ENCODE peak calls at places on chromosomes 12 and 14, in five cellular contexts. J is thyroid gland, C is uterus, S is endodermal cell, A is tibial nerve. K is an unnamed sample.

GRCh38 chr14:87529081-87529480 is 463.9 kb downstream of the GALC start:
- DNase-seq in C (no peak), J (no peak), S (peak; percentile 73), A (no peak), K (no peak)

GRCh38 chr12:106226884-106227640 is 20.8 kb downstream of the CKAP4 start:
- DNase-seq in S (peak; percentile 79), C (peak; percentile 43), J (no peak), A (peak; percentile 57), K (no peak)

GRCh38 chr12:57248934-57249742 is 1.8 kb downstream of the STAC3 start:
- DNase-seq in S (no peak), C (no peak), J (no peak), A (no peak), K (no peak)

GRCh38 chr12:1644523-1645438 is 15.8 kb downstream of the WNT5B start:
- DNase-seq in J (peak; percentile 81), A (peak; percentile 73), C (peak; percentile 71), S (no peak), K (peak; percentile 92)

GRCh38 chr12:3882896-3883564 is 9.8 kb upstream of the PARP11 start:
- DNase-seq in C (no peak), S (no peak), A (no peak), J (no peak), K (no peak)

GRCh38 chr12:46547421-46548340 is 175.1 kb upstream of the SLC38A2 start:
- DNase-seq in C (no peak), S (no peak), A (no peak), J (no peak), K (no peak)

GRCh38 chr12:95218164-95218851 is 701 bp downstream of the VEZT start:
- DNase-seq in C (peak; percentile 87), S (no peak), A (peak; percentile 75), J (no peak), K (no peak)

GRCh38 chr14:55212611-55213010 is 21.2 kb upstream of the DLGAP5 start:
- DNase-seq in C (no peak), J (no peak), S (no peak), A (no peak), K (no peak)

GRCh38 chr14:49218436-49219092 is 367.6 kb downstream of the RPS29 start:
- DNase-seq in J (peak; percentile 6), A (no peak), S (no peak), C (no peak), K (peak; percentile 30)

GRCh38 chr14:24307575-24308341 is at the start of gene CIDEB:
- DNase-seq in J (peak; percentile 60), S (peak; percentile 91), A (peak; percentile 79), C (no peak), K (peak; percentile 67)

GRCh38 chr12:109586385-109587296 is 13.0 kb downstream of the MVK start:
- DNase-seq in J (peak; percentile 50), S (no peak), C (no peak), A (no peak), K (no peak)

GRCh38 chr12:47896633-47897032 is 8.2 kb downstream of the VDR start:
- DNase-seq in S (peak; percentile 43), C (no peak), J (no peak), A (no peak), K (no peak)

GRCh38 chr14:65243766-65244442 is 141.6 kb upstream of the MAX start:
- DNase-seq in J (no peak), C (no peak), S (no peak), A (no peak), K (no peak)

GRCh38 chr12:111166779-111167540 is 201.9 kb downstream of the PHETA1 start:
- DNase-seq in A (no peak), S (no peak), J (peak; percentile 23), C (no peak), K (no peak)

GRCh38 chr12:109710747-109711595 is 2.7 kb upstream of the FAM222A start:
- DNase-seq in S (peak; percentile 58), A (no peak), J (no peak), C (no peak), K (no peak)

GRCh38 chr12:19316420-19316819 is 122.9 kb upstream of the AEBP2 start:
- DNase-seq in C (no peak), S (no peak), J (no peak), A (no peak), K (no peak)

GRCh38 chr14:73746540-73747385 is 32.6 kb upstream of the PNMA1 start:
- DNase-seq in S (peak; percentile 73), C (no peak), J (no peak), A (no peak), K (no peak)

GRCh38 chr14:101248840-101249675 is 312.2 kb upstream of the DIO3 start:
- DNase-seq in A (no peak), S (peak; percentile 12), J (no peak), C (no peak), K (no peak)

GRCh38 chr12:89346741-89347324 is 5.5 kb downstream of the DUSP6 start:
- DNase-seq in A (peak; percentile 28), J (no peak), C (peak; percentile 51), S (peak; percentile 70), K (no peak)

GRCh38 chr12:88391556-88391955 is 188.7 kb downstream of the KITLG start:
- DNase-seq in A (no peak), S (no peak), C (no peak), J (no peak), K (no peak)

GRCh38 chr12:61854902-61855301 is 405.3 kb upstream of the USP15 start:
- DNase-seq in C (no peak), J (no peak), S (no peak), A (no peak), K (no peak)

GRCh38 chr14:72740504-72740961 is 153.4 kb downstream of the DPF3 start:
- DNase-seq in S (no peak), C (no peak), A (no peak), J (no peak), K (no peak)

GRCh38 chr14:22995889-22996611 is 13.7 kb upstream of the AJUBA start:
- DNase-seq in J (no peak), A (no peak), C (no peak), S (no peak), K (no peak)

GRCh38 chr14:101035466-101036225 is 132.1 kb upstream of the RTL1 start:
- DNase-seq in J (no peak), C (peak; percentile 2), S (peak; percentile 21), A (no peak), K (no peak)

GRCh38 chr12:4148418-4149056 is 125.0 kb upstream of the CCND2 start:
- DNase-seq in C (no peak), A (peak; percentile 31), S (peak; percentile 31), J (peak; percentile 52), K (peak; percentile 79)

GRCh38 chr12:10065241-10065640 is 33.5 kb downstream of the CLEC1A start:
- DNase-seq in C (no peak), S (no peak), A (no peak), J (no peak), K (no peak)

GRCh38 chr14:31944256-31945073 is 132.6 kb upstream of the ARHGAP5 start:
- DNase-seq in S (no peak), J (no peak), A (no peak), C (no peak), K (no peak)

GRCh38 chr12:115619061-115619460 is 658.4 kb downstream of the MED13L start:
- DNase-seq in A (no peak), C (no peak), S (no peak), J (no peak), K (no peak)

GRCh38 chr14:44586910-44587309 is 79.8 kb upstream of the FSCB start:
- DNase-seq in C (no peak), S (no peak), A (no peak), J (no peak), K (no peak)

DNA sequence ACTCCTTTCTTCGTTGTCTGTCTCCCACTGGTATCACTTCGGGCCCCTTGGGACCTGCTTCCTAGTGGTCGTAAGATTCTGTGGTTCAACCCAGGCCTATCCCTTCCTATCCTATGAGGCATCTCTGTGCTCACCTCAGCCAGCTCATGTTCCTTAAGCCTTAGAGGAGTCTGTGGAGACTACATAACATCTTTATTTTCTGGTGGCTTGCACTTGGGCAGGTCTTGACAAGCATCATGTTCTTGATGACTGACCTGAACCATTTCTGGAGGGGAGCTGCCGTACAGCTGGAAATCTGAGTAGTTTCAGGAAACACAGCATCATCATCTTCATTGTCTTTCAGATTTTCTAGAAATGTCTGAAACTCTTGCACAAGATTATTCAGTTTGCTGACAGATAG is 69.3 kb downstream of the PPFIBP1 start:
- DNase-seq in J (no peak), S (no peak), A (no peak), C (no peak), K (no peak)
- H3K4me1 ChIP-seq in J (peaks cover 8% of the 10 kb centered on the region), S (peaks cover 15% of the 10 kb centered on the region), A (no peaks in the 10 kb centered on the region), C (no peaks in the 10 kb centered on the region), K (no peaks in the 10 kb centered on the region)

DNA sequence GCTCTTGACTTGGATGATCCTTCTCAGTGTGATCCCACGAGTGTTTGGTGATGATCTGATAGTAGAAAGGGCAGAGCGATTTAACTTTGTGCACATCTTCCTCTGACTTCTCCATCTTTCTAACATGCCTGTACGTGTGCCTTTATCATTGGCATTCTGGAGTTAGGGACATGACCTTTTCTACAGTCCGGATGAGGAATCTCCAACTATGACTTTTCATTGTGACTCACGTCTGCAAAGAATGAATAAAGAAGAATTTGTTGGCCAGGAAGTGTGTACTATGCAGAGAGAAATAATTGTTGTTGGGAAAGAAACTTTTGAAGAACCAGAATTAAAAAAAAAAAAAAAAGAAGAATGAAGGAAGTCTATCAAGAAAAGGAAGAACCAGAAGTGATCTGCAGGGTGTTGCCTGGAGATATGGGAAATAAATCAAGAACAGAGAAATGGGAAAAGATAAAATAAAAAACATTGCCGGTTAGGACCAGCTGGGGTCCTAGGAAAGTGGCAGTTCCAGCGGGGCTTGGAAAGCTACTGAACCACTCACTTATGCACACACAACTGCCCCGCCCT is 25.3 kb downstream of the PPFIBP1 start:
- DNase-seq in C (no peak), S (no peak), J (no peak), A (no peak), K (no peak)
- H3K4me3 ChIP-seq in C (no peak overlapping the region), S (no peak overlapping the region), J (no peak overlapping the region), A (peak overlapping the region; percentile 22), K (no peak overlapping the region)

DNA sequence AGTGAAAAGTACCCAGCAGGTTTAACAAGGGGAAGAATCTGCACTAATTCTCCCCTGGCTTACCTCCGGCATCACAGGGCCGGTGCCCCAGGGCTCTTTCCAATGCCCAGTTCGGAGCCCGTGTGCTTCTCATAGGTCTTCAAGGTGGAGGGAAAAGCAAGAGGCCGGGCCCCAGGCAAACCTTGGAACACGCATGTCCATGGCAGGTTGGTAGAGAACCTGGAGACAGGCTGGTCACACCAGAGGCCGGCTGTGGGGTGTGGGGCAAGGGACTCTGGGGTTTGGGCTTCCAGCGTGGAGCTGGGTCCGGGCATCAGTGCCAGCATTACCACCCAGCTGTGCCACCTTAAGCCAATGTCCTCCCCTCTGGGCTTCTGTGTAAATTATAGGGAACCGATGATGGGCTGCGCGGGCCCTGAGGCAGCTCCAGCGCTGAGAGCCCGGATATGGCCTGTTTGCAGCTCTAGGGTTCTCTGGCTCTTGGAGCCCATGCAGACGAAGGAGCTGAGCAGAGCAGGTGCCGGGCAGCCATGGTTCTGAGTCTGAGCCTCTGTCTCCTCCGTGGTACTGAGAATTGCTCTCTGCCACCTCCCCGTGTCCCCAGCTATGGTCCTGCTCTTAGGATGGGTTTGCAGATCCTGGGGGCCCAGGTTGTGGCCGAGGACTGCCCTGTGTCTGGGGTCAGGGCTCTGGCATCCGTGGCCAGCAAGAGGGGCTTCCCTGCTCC is 197.0 kb upstream of the C14orf180 start:
- DNase-seq in C (no peak), A (no peak), J (no peak), S (no peak), K (no peak)
- H3K27ac ChIP-seq in C (no peak overlapping the region), A (no peak overlapping the region), J (no peak overlapping the region), S (no peak overlapping the region), K (no peak overlapping the region)

DNA sequence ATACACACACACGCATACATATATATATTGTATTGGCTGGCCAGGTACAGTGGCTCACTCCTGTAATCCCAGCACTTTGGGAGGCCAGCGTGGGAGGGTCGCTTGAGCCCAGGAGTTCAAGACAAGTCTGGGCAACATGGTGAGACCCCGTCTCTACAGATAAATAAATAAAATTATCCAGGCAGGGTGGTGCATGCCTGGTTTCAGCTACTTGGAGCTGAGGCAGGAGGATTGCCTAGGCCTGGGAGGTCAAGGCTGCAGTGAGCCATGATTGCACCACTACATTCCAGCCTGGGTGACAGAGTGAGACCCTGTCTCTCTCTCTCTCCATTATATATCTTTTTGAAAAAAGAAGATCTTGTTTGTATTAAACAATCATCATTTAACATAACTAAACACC is 4.6 kb upstream of the SYNE3 start:
- DNase-seq in A (no peak), C (no peak), J (no peak), S (no peak), K (no peak)
- H3K4me1 ChIP-seq in A (peaks cover 63% of the 10 kb centered on the region), C (peaks cover 9% of the 10 kb centered on the region), J (peaks cover 23% of the 10 kb centered on the region), S (peaks cover 23% of the 10 kb centered on the region), K (peaks cover 7% of the 10 kb centered on the region)

K was measured in aorta.